ENCODE peak calls at places on chromosomes 6 and 20, in six cellular contexts. Y is H4, X is iPS DF 19.7, K is GM23248, N is amniotic stem cell, R is hippocampal formation. P is an unnamed sample.

GRCh38 chr6:118198746-118199145 is 291.7 kb downstream of the SLC35F1 start:
- DNase-seq in R (no peak), Y (no peak), X (no peak), N (no peak), K (peak), P (no peak)

GRCh38 chr6:139588076-139588639 is 213.7 kb upstream of the CITED2 start:
- DNase-seq in N (no peak), Y (peak), X (no peak), K (peak), R (no peak), P (peak)

GRCh38 chr20:7744411-7744810 is 195.8 kb downstream of the HAO1 start:
- DNase-seq in N (no peak), X (no peak), Y (peak), R (no peak), K (peak), P (no peak)

GRCh38 chr20:58988565-58988882 is 7.5 kb downstream of the NELFCD start:
- DNase-seq in K (no peak), R (no peak), N (no peak), Y (no peak), X (no peak), P (no peak)

GRCh38 chr6:150528648-150529285 is 70.9 kb upstream of the PLEKHG1 start:
- DNase-seq in N (no peak), R (no peak), X (peak), K (peak), Y (no peak), P (no peak)

GRCh38 chr6:166640342-166641043 is 13.4 kb upstream of the RPS6KA2 start:
- DNase-seq in X (no peak), K (no peak), N (no peak), R (no peak), Y (no peak), P (no peak)

GRCh38 chr20:38167851-38168760 is 3.0 kb upstream of the TGM2 start:
- DNase-seq in X (no peak), N (peak), Y (peak), K (peak), R (no peak), P (no peak)

GRCh38 chr6:108168501-108168979 is 2.7 kb downstream of the NR2E1 start:
- DNase-seq in K (peak), R (no peak), N (no peak), X (no peak), Y (no peak), P (no peak)

GRCh38 chr20:51462566-51463276 is 79.8 kb downstream of the NFATC2 start:
- DNase-seq in X (no peak), N (no peak), K (peak), R (no peak), Y (no peak), P (no peak)

GRCh38 chr6:125250511-125250910 is 51.3 kb downstream of the HDDC2 start:
- DNase-seq in N (no peak), R (no peak), K (no peak), Y (no peak), X (no peak), P (no peak)

GRCh38 chr20:49821850-49822249 is 9.2 kb downstream of the SLC9A8 start:
- DNase-seq in N (peak), Y (no peak), X (no peak), K (peak), R (no peak), P (no peak)

GRCh38 chr6:124830506-124830905 is 131.7 kb upstream of the RNF217 start:
- DNase-seq in N (no peak), K (no peak), R (no peak), Y (no peak), X (no peak), P (no peak)

GRCh38 chr6:47308223-47308567 is 1.5 kb downstream of the TNFRSF21 start:
- DNase-seq in N (no peak), R (no peak), X (no peak), Y (no peak), K (peak), P (no peak)

GRCh38 chr20:46964299-46965123 is 69.9 kb downstream of the EYA2 start:
- DNase-seq in Y (no peak), N (no peak), X (no peak), K (no peak), R (no peak), P (no peak)